ENCODE peak calls at places on chromosomes 16 and 17, in nine cellular contexts. X is endothelial cell, O is H1, A is neural progenitor cell, I is stomach, E is dorsolateral prefrontal cortex, S is thoracic aorta, T is fibroblast of mammary gland, D is RWPE1. N is an unnamed sample.

GRCh38 chr17:9009096-9009495 is 12.2 kb upstream of the NTN1 start:
- DNase-seq in S (no peak), D (no peak), X (no peak), O (no peak), I (no peak), T (no peak), E (no peak), A (no peak), N (no peak)

GRCh38 chr16:70703041-70703834 is 17.4 kb upstream of the MTSS2 start:
- DNase-seq in D (no peak), X (peak; percentile 38), I (no peak), T (peak; percentile 87), A (peak; percentile 55), O (no peak), S (peak; percentile 58), E (peak; percentile 76), N (peak; percentile 45)

GRCh38 chr16:81204794-81205680 is 33.5 kb upstream of the BCO1 start:
- DNase-seq in D (peak; percentile 26), T (peak; percentile 67), E (peak; percentile 56), S (no peak), O (peak; percentile 55), I (peak; percentile 48), A (peak; percentile 59), X (peak; percentile 29), N (peak; percentile 71)

GRCh38 chr16:22018559-22018958 is 10.6 kb downstream of the MOSMO start:
- DNase-seq in X (no peak), T (peak; percentile 60), S (no peak), A (no peak), I (no peak), E (no peak), O (no peak), D (peak; percentile 34), N (no peak)

GRCh38 chr16:13471036-13471435 is 448.9 kb upstream of the ERCC4 start:
- DNase-seq in O (no peak), E (no peak), D (no peak), X (peak; percentile 33), A (peak; percentile 38), I (no peak), S (no peak), T (no peak), N (no peak)

GRCh38 chr16:57304169-57305061 is 19.9 kb upstream of the PLLP start:
- DNase-seq in O (no peak), X (no peak), D (no peak), E (no peak), S (peak; percentile 45), I (peak; percentile 77), T (peak; percentile 39), A (no peak), N (peak; percentile 90)

GRCh38 chr16:53546988-53547391 is 44.0 kb upstream of the AKTIP start:
- DNase-seq in T (peak; percentile 12), X (peak; percentile 23), S (no peak), O (no peak), A (peak; percentile 36), D (no peak), I (no peak), E (no peak), N (peak; percentile 59)

GRCh38 chr17:10197362-10197720 is 1.1 kb downstream of the GAS7 start:
- DNase-seq in E (no peak), I (no peak), O (no peak), X (no peak), D (no peak), A (peak; percentile 49), T (no peak), S (no peak), N (no peak)

GRCh38 chr17:83053779-83054451 is 25.5 kb upstream of the METRNL start:
- DNase-seq in T (no peak), S (no peak), D (no peak), A (no peak), O (peak; percentile 36), I (peak; percentile 52), E (peak; percentile 41), X (no peak), N (no peak)

GRCh38 chr17:39547713-39548478 is 59.8 kb downstream of the NEUROD2 start:
- DNase-seq in S (no peak), I (peak; percentile 76), D (peak; percentile 60), O (peak; percentile 98), E (peak; percentile 80), X (peak; percentile 77), T (peak; percentile 40), A (peak; percentile 59), N (peak; percentile 64)

GRCh38 chr16:88264641-88265285 is 118.0 kb upstream of the ZNF469 start:
- DNase-seq in E (peak; percentile 64), X (peak; percentile 26), T (peak; percentile 93), I (peak; percentile 94), O (peak; percentile 70), A (peak; percentile 48), D (peak; percentile 79), S (peak; percentile 94), N (peak; percentile 92)

GRCh38 chr17:76405967-76406647 is 21.7 kb downstream of the SPHK1 start:
- DNase-seq in X (no peak), D (no peak), T (peak; percentile 61), I (peak; percentile 49), S (no peak), O (no peak), A (no peak), E (no peak), N (no peak)

GRCh38 chr17:75914643-75915265 is 10.1 kb upstream of the MRPL38 start:
- DNase-seq in A (no peak), I (no peak), X (no peak), O (no peak), S (no peak), E (no peak), D (no peak), T (no peak), N (no peak)

GRCh38 chr17:42895185-42895555 is 5.4 kb upstream of the G6PC1 start:
- DNase-seq in O (no peak), E (no peak), S (peak; percentile 57), X (no peak), A (no peak), T (peak; percentile 92), D (peak; percentile 85), I (peak; percentile 72), N (peak; percentile 91)

GRCh38 chr17:58083491-58084316 is 485 bp downstream of the DYNLL2 start:
- DNase-seq in O (peak; percentile 58), S (no peak), I (peak; percentile 64), T (peak; percentile 44), E (peak; percentile 66), A (peak; percentile 40), D (peak; percentile 49), X (peak; percentile 44), N (peak; percentile 55)

GRCh38 chr16:68776821-68777485 is 39.9 kb downstream of the CDH1 start:
- DNase-seq in O (no peak), T (no peak), I (no peak), X (no peak), D (no peak), S (no peak), E (no peak), A (no peak), N (no peak)

DNA sequence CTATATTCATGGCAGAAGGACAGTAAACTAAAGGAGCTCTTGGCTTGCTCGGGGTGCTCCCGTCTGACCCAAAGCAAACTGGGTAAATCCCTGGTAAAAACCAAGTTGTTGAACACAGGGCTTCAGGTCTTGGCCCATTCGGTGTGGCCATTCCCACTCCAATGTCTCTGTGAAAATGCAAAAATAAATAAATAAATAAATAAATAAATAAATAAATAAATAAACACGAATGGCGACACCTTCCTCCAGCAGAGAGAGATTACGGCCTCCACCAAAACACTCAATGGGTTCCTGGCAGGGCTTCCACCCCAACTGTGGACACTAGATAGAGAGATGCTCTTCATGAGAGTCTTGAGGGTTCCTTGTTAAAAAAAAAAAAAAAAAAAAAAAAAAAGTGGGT is 325.3 kb downstream of the SOX9 start:
- DNase-seq in I (no peak), O (no peak), T (no peak), A (no peak), X (no peak), S (no peak), D (no peak), E (no peak), N (no peak)
- TF ChIP-seq CTCF in I (no peak), O (no peak), T (no peak), A (no peak), X (no peak), S (no peak), D (no peak), E (no peak), N (no peak)

DNA sequence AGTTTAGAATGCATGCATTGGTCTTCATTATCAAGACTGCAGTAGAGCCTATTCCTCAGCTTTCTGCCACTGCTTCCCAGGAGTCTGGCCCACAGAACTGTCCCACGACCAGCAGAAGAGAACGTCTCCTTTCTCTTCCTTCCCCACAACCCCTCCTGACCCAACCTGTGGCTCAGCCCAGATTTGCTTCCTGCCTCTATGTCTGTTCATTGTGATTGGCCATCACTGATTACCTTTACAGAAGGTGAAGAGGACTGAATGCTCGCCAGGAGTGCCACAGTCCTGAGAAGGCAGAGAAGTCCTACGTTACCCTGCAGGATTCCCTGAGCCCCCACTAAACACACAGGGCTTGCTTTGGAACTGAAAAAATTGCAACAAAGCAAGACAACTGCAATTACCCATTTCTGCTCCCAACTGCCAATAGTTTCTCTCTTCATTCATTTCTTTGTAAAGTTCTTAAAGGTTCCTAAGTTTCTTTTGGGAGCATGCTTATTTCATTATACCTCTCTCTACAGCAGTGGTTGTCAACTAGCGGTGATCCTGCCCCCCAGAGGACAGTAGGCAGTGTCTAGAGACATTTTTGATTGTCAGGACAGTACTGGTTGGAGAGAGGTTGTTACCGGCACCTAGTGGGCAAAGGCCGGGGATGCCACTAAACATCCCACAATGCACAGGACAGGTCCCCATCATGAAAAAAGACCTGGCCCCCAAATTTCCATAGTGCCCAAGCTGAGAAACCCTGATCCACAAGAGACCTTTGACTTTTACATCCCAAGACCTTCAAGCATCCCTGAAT is 4.5 kb upstream of the NAT9 start:
- DNase-seq in E (no peak), X (peak; percentile 29), S (no peak), A (peak; percentile 74), D (peak; percentile 47), I (no peak), T (peak; percentile 12), O (no peak), N (no peak)
- TF ChIP-seq CTCF in E (peak; percentile 55), X (no peak), S (no peak), A (peak; percentile 70), D (peak; percentile 59), I (no peak), T (peak; percentile 8), O (peak; percentile 62), N (no peak)

GRCh38 chr17:72171703-72172670 is 51.2 kb downstream of the SOX9 start:
- DNase-seq in T (no peak), S (no peak), O (no peak), X (no peak), A (no peak), E (no peak), I (no peak), D (no peak), N (no peak)
- TF ChIP-seq CTCF in T (no peak), S (no peak), O (no peak), X (no peak), A (no peak), E (peak; percentile 39), I (no peak), D (no peak), N (no peak)

DNA sequence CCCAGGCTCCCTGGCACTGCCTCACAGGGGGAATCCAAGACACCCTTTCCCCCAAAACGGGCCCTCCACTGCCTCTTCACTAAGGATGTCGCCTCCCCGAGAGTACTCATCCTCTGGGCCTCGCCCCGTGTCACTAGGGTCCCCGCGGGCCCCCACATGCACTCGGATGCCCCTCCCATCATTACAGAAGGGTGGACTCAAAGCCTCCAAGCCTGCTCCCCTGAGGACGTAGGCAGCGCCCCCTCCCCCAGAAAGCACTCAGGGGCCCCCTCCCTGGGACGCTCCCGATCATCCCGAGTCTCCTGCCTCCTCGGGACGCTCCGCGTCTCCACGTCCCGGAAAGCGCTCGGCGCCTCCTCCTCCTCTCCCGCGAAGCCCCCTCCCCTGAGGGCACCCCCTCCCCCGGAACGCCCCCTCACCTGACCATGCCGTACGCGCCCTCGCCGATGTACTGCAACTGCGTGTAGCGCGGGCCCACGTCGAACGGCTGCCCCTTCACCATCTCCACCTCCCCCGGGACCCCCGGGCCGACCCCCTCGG is 329 bp downstream of the MAPK3 start:
- DNase-seq in X (no peak), O (no peak), S (no peak), D (no peak), E (no peak), A (peak; percentile 77), T (no peak), I (no peak), N (peak; percentile 36)
- TF ChIP-seq CTCF in X (no peak), O (no peak), S (no peak), D (no peak), E (no peak), A (no peak), T (no peak), I (no peak), N (no peak)

N was measured in cardiac fibroblast.